ENCODE peak calls at places on chromosomes 16 and 17, in four cellular contexts. N is AG04449, K is fibroblast of the aortic adventitia, H is hippocampal formation. V is an unnamed sample.

GRCh38 chr17:81513669-81514484 is 1.3 kb upstream of the ACTG1 start:
- DNase-seq in N (no peak), K (peak), H (no peak), V (peak)

GRCh38 chr16:14306485-14307058 is 235.5 kb downstream of the MRTFB start:
- DNase-seq in N (no peak), K (no peak), H (no peak), V (no peak)

GRCh38 chr16:4733747-4734062 is 366 bp downstream of the ANKS3 start:
- DNase-seq in N (no peak), K (no peak), H (no peak), V (no peak)

GRCh38 chr16:49932943-49933342 is 77.0 kb upstream of the ZNF423 start:
- DNase-seq in N (no peak), K (peak), H (no peak), V (peak)

GRCh38 chr17:14559220-14559619 is 258.3 kb downstream of the HS3ST3B1 start:
- DNase-seq in N (no peak), K (no peak), H (no peak), V (no peak)

GRCh38 chr17:19650826-19651225 is 2.3 kb downstream of the ALDH3A2 start:
- DNase-seq in N (peak), K (no peak), H (no peak), V (peak)

GRCh38 chr17:28426081-28426519 is 20.1 kb upstream of the SLC46A1 start:
- DNase-seq in N (no peak), K (no peak), H (no peak), V (no peak)

GRCh38 chr16:10031473-10031872 is 150.8 kb downstream of the GRIN2A start:
- DNase-seq in N (no peak), K (no peak), H (no peak), V (no peak)

GRCh38 chr17:68210570-68210969 is 37.3 kb upstream of the AMZ2 start:
- DNase-seq in N (no peak), K (no peak), H (no peak), V (no peak)

GRCh38 chr16:77574867-77575619 is 140.2 kb upstream of the ADAMTS18 start:
- DNase-seq in N (no peak), K (peak), H (no peak), V (peak)

GRCh38 chr16:4923853-4924252 is 13.1 kb downstream of the PPL start:
- DNase-seq in N (no peak), K (no peak), H (no peak), V (no peak)

GRCh38 chr17:16027708-16028584 is 28.3 kb downstream of the TTC19 start:
- DNase-seq in N (peak), K (peak), H (no peak), V (peak)

GRCh38 chr16:72554935-72555334 is 383.0 kb upstream of the PMFBP1 start:
- DNase-seq in N (no peak), K (no peak), H (no peak), V (no peak)

GRCh38 chr17:238071-238963 is 56.9 kb upstream of the DOC2B start:
- DNase-seq in N (no peak), K (no peak), H (no peak), V (no peak)

GRCh38 chr17:29709861-29710849 is 87.4 kb upstream of the CORO6 start:
- DNase-seq in N (no peak), K (peak), H (no peak), V (no peak)

GRCh38 chr17:76983431-76983830 is 115.2 kb downstream of the MGAT5B start:
- DNase-seq in N (no peak), K (no peak), H (no peak), V (no peak)

GRCh38 chr16:27005386-27005785 is 61.3 kb upstream of the C16orf82 start:
- DNase-seq in N (no peak), K (no peak), H (no peak), V (no peak)

V was measured in astrocyte.